ENCODE peak calls at places on chromosome 18, in ten cellular contexts. One of them, this sample, is unnamed. For H3K27me3, the result is how much of the 10 kb centered on the place peaks cover.

GRCh38 chr18:49609416-49610284 is 47.8 kb downstream of the LIPG start:
- DNase-seq in body of pancreas: no peak
- DNase-seq in stomach: no peak
- DNase-seq in CD8-positive, alpha-beta memory T cell: no peak
- DNase-seq in transverse colon: no peak
- DNase-seq in GM23248: peak
- DNase-seq in tibial artery: no peak
- DNase-seq in GM23338: no peak
- DNase-seq in SJSA1: no peak
- DNase-seq in upper lobe of right lung: no peak
- DNase-seq in this sample: no peak

GRCh38 chr18:48843162-48843561 is 107.6 kb downstream of the SMAD7 start:
- DNase-seq in body of pancreas: no peak
- DNase-seq in stomach: no peak
- DNase-seq in CD8-positive, alpha-beta memory T cell: no peak
- DNase-seq in transverse colon: no peak
- DNase-seq in GM23248: no peak
- DNase-seq in tibial artery: peak
- DNase-seq in GM23338: no peak
- DNase-seq in SJSA1: no peak
- DNase-seq in upper lobe of right lung: peak
- DNase-seq in this sample: no peak

GRCh38 chr18:34550156-34550555 is 159.9 kb upstream of the DTNA start:
- DNase-seq in body of pancreas: no peak
- DNase-seq in stomach: no peak
- DNase-seq in CD8-positive, alpha-beta memory T cell: no peak
- DNase-seq in transverse colon: no peak
- DNase-seq in GM23248: no peak
- DNase-seq in tibial artery: no peak
- DNase-seq in GM23338: no peak
- DNase-seq in SJSA1: no peak
- DNase-seq in upper lobe of right lung: no peak
- DNase-seq in this sample: no peak

GRCh38 chr18:43078485-43079092 is 36.9 kb downstream of the RIT2 start:
- DNase-seq in body of pancreas: no peak
- DNase-seq in stomach: no peak
- DNase-seq in CD8-positive, alpha-beta memory T cell: no peak
- DNase-seq in transverse colon: no peak
- DNase-seq in GM23248: no peak
- DNase-seq in tibial artery: no peak
- DNase-seq in GM23338: peak
- DNase-seq in SJSA1: no peak
- DNase-seq in upper lobe of right lung: no peak
- DNase-seq in this sample: no peak

GRCh38 chr18:3061581-3062416 is 48.9 kb upstream of the LPIN2 start:
- DNase-seq in body of pancreas: no peak
- DNase-seq in stomach: no peak
- DNase-seq in CD8-positive, alpha-beta memory T cell: peak
- DNase-seq in transverse colon: no peak
- DNase-seq in GM23248: no peak
- DNase-seq in tibial artery: no peak
- DNase-seq in GM23338: no peak
- DNase-seq in SJSA1: peak
- DNase-seq in upper lobe of right lung: no peak
- DNase-seq in this sample: no peak

GRCh38 chr18:56374005-56374655 is 264.3 kb downstream of the TXNL1 start:
- DNase-seq in body of pancreas: no peak
- DNase-seq in stomach: no peak
- DNase-seq in CD8-positive, alpha-beta memory T cell: no peak
- DNase-seq in transverse colon: no peak
- DNase-seq in GM23248: peak
- DNase-seq in tibial artery: no peak
- DNase-seq in GM23338: no peak
- DNase-seq in SJSA1: peak
- DNase-seq in upper lobe of right lung: no peak
- DNase-seq in this sample: no peak

GRCh38 chr18:49668583-49669290 is 106.9 kb downstream of the LIPG start:
- DNase-seq in body of pancreas: peak
- DNase-seq in stomach: no peak
- DNase-seq in CD8-positive, alpha-beta memory T cell: no peak
- DNase-seq in transverse colon: peak
- DNase-seq in GM23248: no peak
- DNase-seq in tibial artery: no peak
- DNase-seq in GM23338: peak
- DNase-seq in SJSA1: no peak
- DNase-seq in upper lobe of right lung: no peak
- DNase-seq in this sample: peak

GRCh38 chr18:45336431-45336830 is 278.8 kb upstream of the SLC14A2 start:
- DNase-seq in body of pancreas: no peak
- DNase-seq in stomach: no peak
- DNase-seq in CD8-positive, alpha-beta memory T cell: no peak
- DNase-seq in transverse colon: no peak
- DNase-seq in GM23248: peak
- DNase-seq in tibial artery: no peak
- DNase-seq in GM23338: no peak
- DNase-seq in SJSA1: no peak
- DNase-seq in upper lobe of right lung: no peak
- DNase-seq in this sample: no peak

DNA sequence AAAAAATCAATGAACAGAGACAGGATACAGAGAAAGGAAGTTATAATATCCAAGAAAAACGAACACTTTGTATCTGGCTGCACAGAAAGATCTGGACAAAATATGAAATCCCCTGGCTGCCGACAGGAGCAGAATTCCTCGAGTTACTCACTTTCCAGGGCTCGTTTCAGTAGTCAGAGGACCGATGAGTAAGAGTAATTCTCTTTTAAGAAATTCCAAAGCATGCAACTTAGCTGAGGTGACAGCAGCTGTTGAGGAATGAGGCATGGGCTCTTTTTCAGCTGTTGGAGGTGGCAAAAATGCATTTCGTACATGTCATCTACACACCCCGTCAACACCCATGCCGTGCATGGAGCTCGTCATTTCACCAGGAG is 210.7 kb upstream of the SMIM21 start:
- DNase-seq in body of pancreas: no peak
- DNase-seq in stomach: no peak
- DNase-seq in CD8-positive, alpha-beta memory T cell: no peak
- DNase-seq in transverse colon: no peak
- DNase-seq in GM23248: peak
- DNase-seq in tibial artery: no peak
- DNase-seq in GM23338: no peak
- DNase-seq in SJSA1: peak
- DNase-seq in upper lobe of right lung: no peak
- DNase-seq in this sample: no peak
- H3K27ac ChIP-seq in body of pancreas: no peak
- H3K27ac ChIP-seq in stomach: no peak
- H3K27ac ChIP-seq in CD8-positive, alpha-beta memory T cell: no peak
- H3K27ac ChIP-seq in transverse colon: peak
- H3K27ac ChIP-seq in GM23248: peak
- H3K27ac ChIP-seq in tibial artery: no peak
- H3K27ac ChIP-seq in GM23338: no peak
- H3K27ac ChIP-seq in SJSA1: peak
- H3K27ac ChIP-seq in upper lobe of right lung: no peak
- H3K27ac ChIP-seq in this sample: no peak

GRCh38 chr18:22233271-22233670 is 63.9 kb downstream of the GATA6 start:
- DNase-seq in body of pancreas: peak
- DNase-seq in stomach: peak
- DNase-seq in CD8-positive, alpha-beta memory T cell: no peak
- DNase-seq in transverse colon: peak
- DNase-seq in GM23248: no peak
- DNase-seq in tibial artery: no peak
- DNase-seq in GM23338: peak
- DNase-seq in SJSA1: no peak
- DNase-seq in upper lobe of right lung: no peak
- DNase-seq in this sample: no peak

GRCh38 chr18:22238036-22238435 is 68.6 kb downstream of the GATA6 start:
- DNase-seq in body of pancreas: no peak
- DNase-seq in stomach: no peak
- DNase-seq in CD8-positive, alpha-beta memory T cell: peak
- DNase-seq in transverse colon: no peak
- DNase-seq in GM23248: no peak
- DNase-seq in tibial artery: no peak
- DNase-seq in GM23338: peak
- DNase-seq in SJSA1: no peak
- DNase-seq in upper lobe of right lung: no peak
- DNase-seq in this sample: no peak

GRCh38 chr18:22243513-22243912 is 74.1 kb downstream of the GATA6 start:
- DNase-seq in body of pancreas: no peak
- DNase-seq in stomach: no peak
- DNase-seq in CD8-positive, alpha-beta memory T cell: no peak
- DNase-seq in transverse colon: no peak
- DNase-seq in GM23248: no peak
- DNase-seq in tibial artery: no peak
- DNase-seq in GM23338: no peak
- DNase-seq in SJSA1: peak
- DNase-seq in upper lobe of right lung: no peak
- DNase-seq in this sample: no peak

GRCh38 chr18:22241806-22242440 is 72.5 kb downstream of the GATA6 start:
- DNase-seq in body of pancreas: peak
- DNase-seq in stomach: peak
- DNase-seq in CD8-positive, alpha-beta memory T cell: no peak
- DNase-seq in transverse colon: peak
- DNase-seq in GM23248: no peak
- DNase-seq in tibial artery: no peak
- DNase-seq in GM23338: no peak
- DNase-seq in SJSA1: no peak
- DNase-seq in upper lobe of right lung: no peak
- DNase-seq in this sample: no peak

DNA sequence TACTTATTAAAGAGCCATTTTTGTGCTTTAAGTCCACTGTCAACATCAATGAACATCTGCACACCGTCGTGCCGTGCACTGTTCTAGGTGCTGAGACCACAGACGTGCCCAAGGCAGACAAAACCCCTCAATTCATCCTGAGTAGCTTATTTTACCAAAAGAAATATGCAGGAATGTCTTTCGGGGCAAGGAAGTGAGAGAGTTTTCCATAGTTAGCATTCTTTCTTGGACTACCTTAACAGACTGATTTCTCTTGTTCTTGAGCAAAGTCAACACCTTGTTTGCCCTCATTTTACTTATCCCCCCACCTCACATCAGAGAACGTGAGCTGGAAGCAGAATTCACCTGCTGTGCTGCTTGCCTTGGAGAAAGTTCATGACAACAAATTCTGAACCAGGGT is 69.3 kb downstream of the GATA6 start:
- DNase-seq in body of pancreas: no peak
- DNase-seq in stomach: no peak
- DNase-seq in CD8-positive, alpha-beta memory T cell: no peak
- DNase-seq in transverse colon: no peak
- DNase-seq in GM23248: no peak
- DNase-seq in tibial artery: no peak
- DNase-seq in GM23338: peak
- DNase-seq in SJSA1: no peak
- DNase-seq in upper lobe of right lung: no peak
- DNase-seq in this sample: no peak
- H3K27me3 ChIP-seq in body of pancreas: under half
- H3K27me3 ChIP-seq in stomach: under half
- H3K27me3 ChIP-seq in CD8-positive, alpha-beta memory T cell: under half
- H3K27me3 ChIP-seq in transverse colon: under half
- H3K27me3 ChIP-seq in GM23248: half or more
- H3K27me3 ChIP-seq in tibial artery: under half
- H3K27me3 ChIP-seq in GM23338: under half
- H3K27me3 ChIP-seq in SJSA1: under half
- H3K27me3 ChIP-seq in upper lobe of right lung: under half
- H3K27me3 ChIP-seq in this sample: under half

GRCh38 chr18:11948852-11949523 is 32.3 kb upstream of the IMPA2 start:
- DNase-seq in body of pancreas: no peak
- DNase-seq in stomach: no peak
- DNase-seq in CD8-positive, alpha-beta memory T cell: no peak
- DNase-seq in transverse colon: no peak
- DNase-seq in GM23248: peak
- DNase-seq in tibial artery: no peak
- DNase-seq in GM23338: peak
- DNase-seq in SJSA1: peak
- DNase-seq in upper lobe of right lung: no peak
- DNase-seq in this sample: no peak

GRCh38 chr18:11944786-11945185 is 36.5 kb upstream of the IMPA2 start:
- DNase-seq in body of pancreas: no peak
- DNase-seq in stomach: no peak
- DNase-seq in CD8-positive, alpha-beta memory T cell: no peak
- DNase-seq in transverse colon: no peak
- DNase-seq in GM23248: no peak
- DNase-seq in tibial artery: no peak
- DNase-seq in GM23338: no peak
- DNase-seq in SJSA1: no peak
- DNase-seq in upper lobe of right lung: no peak
- DNase-seq in this sample: no peak

GRCh38 chr18:11947214-11948119 is 33.8 kb upstream of the IMPA2 start:
- DNase-seq in body of pancreas: peak
- DNase-seq in stomach: peak
- DNase-seq in CD8-positive, alpha-beta memory T cell: peak
- DNase-seq in transverse colon: peak
- DNase-seq in GM23248: peak
- DNase-seq in tibial artery: peak
- DNase-seq in GM23338: peak
- DNase-seq in SJSA1: peak
- DNase-seq in upper lobe of right lung: peak
- DNase-seq in this sample: peak

GRCh38 chr18:11950824-11951223 is 30.5 kb upstream of the IMPA2 start:
- DNase-seq in body of pancreas: peak
- DNase-seq in stomach: no peak
- DNase-seq in CD8-positive, alpha-beta memory T cell: no peak
- DNase-seq in transverse colon: no peak
- DNase-seq in GM23248: no peak
- DNase-seq in tibial artery: no peak
- DNase-seq in GM23338: no peak
- DNase-seq in SJSA1: no peak
- DNase-seq in upper lobe of right lung: no peak
- DNase-seq in this sample: no peak

GRCh38 chr18:11946756-11947155 is 34.6 kb upstream of the IMPA2 start:
- DNase-seq in body of pancreas: peak
- DNase-seq in stomach: no peak
- DNase-seq in CD8-positive, alpha-beta memory T cell: no peak
- DNase-seq in transverse colon: no peak
- DNase-seq in GM23248: peak
- DNase-seq in tibial artery: peak
- DNase-seq in GM23338: peak
- DNase-seq in SJSA1: no peak
- DNase-seq in upper lobe of right lung: no peak
- DNase-seq in this sample: no peak
- H3K4me3 ChIP-seq in body of pancreas: no peak
- H3K4me3 ChIP-seq in stomach: peak
- H3K4me3 ChIP-seq in CD8-positive, alpha-beta memory T cell: no peak
- H3K4me3 ChIP-seq in transverse colon: no peak
- H3K4me3 ChIP-seq in GM23248: peak
- H3K4me3 ChIP-seq in tibial artery: peak
- H3K4me3 ChIP-seq in GM23338: peak
- H3K4me3 ChIP-seq in SJSA1: peak
- H3K4me3 ChIP-seq in upper lobe of right lung: peak
- H3K4me3 ChIP-seq in this sample: no peak

GRCh38 chr18:31680836-31681568 is 3.4 kb downstream of the B4GALT6 start:
- DNase-seq in body of pancreas: no peak
- DNase-seq in stomach: no peak
- DNase-seq in CD8-positive, alpha-beta memory T cell: no peak
- DNase-seq in transverse colon: no peak
- DNase-seq in GM23248: no peak
- DNase-seq in tibial artery: no peak
- DNase-seq in GM23338: peak
- DNase-seq in SJSA1: no peak
- DNase-seq in upper lobe of right lung: no peak
- DNase-seq in this sample: no peak

GRCh38 chr18:31678425-31678824 is 6.0 kb downstream of the B4GALT6 start:
- DNase-seq in body of pancreas: no peak
- DNase-seq in stomach: no peak
- DNase-seq in CD8-positive, alpha-beta memory T cell: no peak
- DNase-seq in transverse colon: no peak
- DNase-seq in GM23248: no peak
- DNase-seq in tibial artery: no peak
- DNase-seq in GM23338: no peak
- DNase-seq in SJSA1: no peak
- DNase-seq in upper lobe of right lung: no peak
- DNase-seq in this sample: peak

GRCh38 chr18:31677592-31677991 is 6.8 kb downstream of the B4GALT6 start:
- DNase-seq in body of pancreas: no peak
- DNase-seq in stomach: no peak
- DNase-seq in CD8-positive, alpha-beta memory T cell: no peak
- DNase-seq in transverse colon: no peak
- DNase-seq in GM23248: no peak
- DNase-seq in tibial artery: no peak
- DNase-seq in GM23338: no peak
- DNase-seq in SJSA1: no peak
- DNase-seq in upper lobe of right lung: no peak
- DNase-seq in this sample: no peak

GRCh38 chr18:31679806-31680793 is 4.3 kb downstream of the B4GALT6 start:
- DNase-seq in body of pancreas: no peak
- DNase-seq in stomach: no peak
- DNase-seq in CD8-positive, alpha-beta memory T cell: no peak
- DNase-seq in transverse colon: no peak
- DNase-seq in GM23248: no peak
- DNase-seq in tibial artery: no peak
- DNase-seq in GM23338: no peak
- DNase-seq in SJSA1: no peak
- DNase-seq in upper lobe of right lung: no peak
- DNase-seq in this sample: peak

DNA sequence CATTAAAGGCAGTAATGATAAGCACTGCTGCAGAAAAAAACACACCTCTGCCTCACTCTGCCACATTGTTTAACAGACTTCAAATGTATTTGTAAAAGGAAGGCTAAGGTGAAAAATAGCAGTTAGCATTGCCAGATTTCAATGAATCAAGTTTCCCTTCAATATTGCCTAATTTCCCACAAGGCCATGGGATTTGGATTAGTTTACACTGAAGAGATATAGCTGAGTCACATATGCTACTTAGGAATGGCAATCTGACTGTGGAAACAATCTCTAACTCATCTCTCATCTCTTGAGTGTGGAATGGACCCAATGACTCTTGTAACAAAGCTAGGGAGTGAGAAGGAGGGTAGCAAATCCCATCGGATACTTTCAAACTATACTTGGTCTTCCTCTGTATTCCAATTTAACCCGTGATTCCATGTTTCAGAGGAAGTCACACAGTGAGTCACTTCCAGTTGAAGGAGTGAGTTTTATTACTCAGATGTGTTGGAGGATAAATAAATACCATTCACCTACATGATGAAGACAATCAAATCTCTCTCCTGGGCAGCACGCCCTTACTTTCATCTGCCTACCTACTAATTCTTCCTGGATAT is 5.1 kb downstream of the B4GALT6 start:
- DNase-seq in body of pancreas: no peak
- DNase-seq in stomach: no peak
- DNase-seq in CD8-positive, alpha-beta memory T cell: no peak
- DNase-seq in transverse colon: no peak
- DNase-seq in GM23248: peak
- DNase-seq in tibial artery: no peak
- DNase-seq in GM23338: no peak
- DNase-seq in SJSA1: no peak
- DNase-seq in upper lobe of right lung: no peak
- DNase-seq in this sample: no peak
- H3K27ac ChIP-seq in body of pancreas: no peak
- H3K27ac ChIP-seq in stomach: no peak
- H3K27ac ChIP-seq in CD8-positive, alpha-beta memory T cell: no peak
- H3K27ac ChIP-seq in transverse colon: peak
- H3K27ac ChIP-seq in GM23248: peak
- H3K27ac ChIP-seq in tibial artery: no peak
- H3K27ac ChIP-seq in GM23338: no peak
- H3K27ac ChIP-seq in SJSA1: no peak
- H3K27ac ChIP-seq in upper lobe of right lung: no peak
- H3K27ac ChIP-seq in this sample: peak